ENCODE peak calls at places on chromosomes 12 and 14, in four cellular contexts. Z is tibial artery, K is cardiac fibroblast, T is esophagus muscularis mucosa. U is an unnamed sample.

GRCh38 chr12:10331642-10332239 is 24.1 kb downstream of the KLRD1 start:
- DNase-seq in Z (no peak), K (peak; percentile 79), T (no peak), U (no peak)

GRCh38 chr14:22614240-22614799 is 16.2 kb downstream of the ABHD4 start:
- DNase-seq in T (no peak), K (peak; percentile 94), Z (no peak), U (no peak)

GRCh38 chr12:82326905-82327503 is 31.2 kb downstream of the CCDC59 start:
- DNase-seq in K (peak; percentile 60), T (no peak), Z (no peak), U (no peak)

GRCh38 chr12:26379777-26380467 is 184.5 kb downstream of the SSPN start:
- DNase-seq in T (no peak), K (no peak), Z (no peak), U (no peak)

GRCh38 chr12:113802000-113802749 is 163.9 kb downstream of the RBM19 start:
- DNase-seq in T (no peak), K (no peak), Z (no peak), U (no peak)

GRCh38 chr12:24562761-24563392 is 386.0 kb downstream of the BCAT1 start:
- DNase-seq in T (no peak), Z (peak; percentile 40), K (peak; percentile 57), U (peak; percentile 63)

GRCh38 chr12:85920324-85920947 is 46.3 kb downstream of the NTS start:
- DNase-seq in Z (no peak), K (peak; percentile 46), T (no peak), U (no peak)

GRCh38 chr14:50792058-50792477 is 38.9 kb downstream of the NIN start:
- DNase-seq in Z (no peak), T (no peak), K (no peak), U (no peak)

GRCh38 chr14:49768301-49769121 is 558 bp downstream of the KLHDC2 start:
- DNase-seq in T (no peak), K (peak; percentile 73), Z (peak; percentile 49), U (peak; percentile 16)

GRCh38 chr12:8712572-8712971 is 14.8 kb downstream of the RIMKLB start:
- DNase-seq in K (no peak), T (no peak), Z (no peak), U (no peak)

GRCh38 chr12:93788853-93789252 is 111.7 kb downstream of the CRADD start:
- DNase-seq in K (no peak), T (no peak), Z (no peak), U (no peak)

GRCh38 chr14:105168979-105169507 is 467 bp upstream of the JAG2 start:
- DNase-seq in T (no peak), Z (no peak), K (no peak), U (no peak)

GRCh38 chr14:79831198-79831890 is 380.0 kb downstream of the DIO2 start:
- DNase-seq in K (peak; percentile 82), Z (no peak), T (no peak), U (no peak)

GRCh38 chr12:53224268-53224896 is 7.6 kb downstream of the RARG start:
- DNase-seq in T (no peak), K (no peak), Z (no peak), U (no peak)

GRCh38 chr12:18967814-18968213 is 161.7 kb upstream of the PLEKHA5 start:
- DNase-seq in T (no peak), K (no peak), Z (no peak), U (no peak)

GRCh38 chr12:50764861-50765324 is 992 bp downstream of the ATF1 start:
- DNase-seq in K (peak; percentile 65), T (no peak), Z (no peak), U (peak; percentile 12)

GRCh38 chr14:51018521-51018920 is 74.2 kb upstream of the PYGL start:
- DNase-seq in K (peak; percentile 52), T (no peak), Z (no peak), U (no peak)

GRCh38 chr12:12871587-12872138 is 19.7 kb upstream of the GPRC5A start:
- DNase-seq in T (no peak), K (no peak), Z (no peak), U (no peak)

GRCh38 chr12:89251326-89252237 is 100.7 kb downstream of the DUSP6 start:
- DNase-seq in Z (no peak), K (no peak), T (no peak), U (no peak)

GRCh38 chr14:23306412-23307145 is at the start of gene BCL2L2:
- DNase-seq in Z (peak; percentile 95), K (peak; percentile 89), T (peak; percentile 96), U (peak; percentile 80)

GRCh38 chr14:69259531-69260245 is at the start of gene GALNT16:
- DNase-seq in T (no peak), Z (no peak), K (peak; percentile 22), U (peak; percentile 71)

GRCh38 chr14:68671899-68672298 is 121.0 kb downstream of the ZFP36L1 start:
- DNase-seq in T (no peak), Z (peak; percentile 5), K (no peak), U (no peak)

GRCh38 chr14:85415015-85415712 is 114.8 kb upstream of the FLRT2 start:
- DNase-seq in K (peak; percentile 99), T (no peak), Z (peak; percentile 38), U (no peak)

GRCh38 chr14:64541971-64542838 is 1.7 kb downstream of the HSPA2 start:
- DNase-seq in Z (no peak), K (no peak), T (no peak), U (no peak)

GRCh38 chr14:106879241-106879640 is 1352.9 kb downstream of the TMEM121 start:
- DNase-seq in K (peak; percentile 61), T (no peak), Z (no peak), U (no peak)

GRCh38 chr14:100750762-100751699 is 24.3 kb downstream of the DLK1 start:
- DNase-seq in Z (no peak), T (no peak), K (no peak), U (no peak)

GRCh38 chr14:52950410-52950897 is 396 bp downstream of the FERMT2 start:
- DNase-seq in T (peak; percentile 93), K (peak; percentile 49), Z (peak; percentile 66), U (peak; percentile 22)

GRCh38 chr12:128903231-128903630 is 50.0 kb downstream of the GLT1D1 start:
- DNase-seq in T (no peak), K (no peak), Z (no peak), U (no peak)

GRCh38 chr12:91316825-91317224 is 134.2 kb upstream of the DCN start:
- DNase-seq in T (no peak), Z (no peak), K (peak; percentile 20), U (no peak)

GRCh38 chr14:79442776-79443175 is 768.5 kb downstream of the DIO2 start:
- DNase-seq in T (no peak), K (no peak), Z (no peak), U (no peak)

GRCh38 chr14:64930085-64930843 is 12.3 kb downstream of the GPX2 start:
- DNase-seq in Z (no peak), T (peak; percentile 45), K (no peak), U (no peak)

GRCh38 chr12:52203126-52203921 is 11.5 kb upstream of the KRT80 start:
- DNase-seq in T (no peak), Z (peak; percentile 69), K (peak; percentile 80), U (no peak)

GRCh38 chr12:121776190-121777098 is 17.0 kb downstream of the RHOF start:
- DNase-seq in T (no peak), K (peak; percentile 71), Z (peak; percentile 74), U (peak; percentile 70)

GRCh38 chr14:93655078-93655750 is 133.1 kb downstream of the PRIMA1 start:
- DNase-seq in Z (no peak), K (peak; percentile 56), T (peak; percentile 21), U (peak; percentile 31)
- TF ChIP-seq CTCF in Z (peak; percentile 72), K (peak; percentile 27), T (peak; percentile 60), U (peak; percentile 79)

GRCh38 chr12:96094201-96094600 is 58.8 kb upstream of the LTA4H start:
- DNase-seq in Z (no peak), K (peak; percentile 28), T (no peak), U (no peak)
- TF ChIP-seq CTCF in Z (no peak), K (no peak), T (no peak), U (no peak)

GRCh38 chr12:5071496-5071895 is 27.8 kb downstream of the KCNA5 start:
- DNase-seq in K (no peak), Z (no peak), T (no peak), U (no peak)

GRCh38 chr12:5072326-5072725 is 28.6 kb downstream of the KCNA5 start:
- DNase-seq in T (no peak), Z (no peak), K (no peak), U (no peak)

GRCh38 chr12:5070090-5070489 is 26.4 kb downstream of the KCNA5 start:
- DNase-seq in T (no peak), K (no peak), Z (no peak), U (no peak)

GRCh38 chr12:5073838-5074237 is 30.2 kb downstream of the KCNA5 start:
- DNase-seq in Z (no peak), K (peak; percentile 18), T (no peak), U (no peak)

GRCh38 chr12:5073054-5073453 is 29.4 kb downstream of the KCNA5 start:
- DNase-seq in T (no peak), K (no peak), Z (no peak), U (no peak)
- TF ChIP-seq CTCF in T (no peak), K (no peak), Z (no peak), U (peak; percentile 32)

GRCh38 chr12:117890137-117890536 is 78.7 kb downstream of the KSR2 start:
- DNase-seq in K (no peak), Z (no peak), T (no peak), U (no peak)
- TF ChIP-seq CTCF in K (peak; percentile 2), Z (no peak), T (no peak), U (peak; percentile 36)

GRCh38 chr12:46292754-46293402 is 24.0 kb upstream of the SLC38A1 start:
- DNase-seq in Z (no peak), T (no peak), K (peak; percentile 46), U (no peak)
- TF ChIP-seq CTCF in Z (no peak), T (peak; percentile 24), K (peak; percentile 39), U (no peak)